ENCODE peak calls at places on chromosomes 13 and 19, in four cellular contexts. T, V, H and R are unnamed samples.

GRCh38 chr13:25174304-25174703 is 2.2 kb upstream of the AMER2 start:
- DNase-seq in V (no peak), H (no peak), T (no peak), R (no peak)

GRCh38 chr13:93709511-93710244 is 483.1 kb downstream of the GPC6 start:
- DNase-seq in T (no peak), V (no peak), H (no peak), R (no peak)

GRCh38 chr19:18023596-18024212 is 15.7 kb downstream of the ARRDC2 start:
- DNase-seq in V (peak), H (no peak), T (peak), R (no peak)

GRCh38 chr19:13189600-13189999 is 39.4 kb downstream of the IER2 start:
- DNase-seq in H (no peak), T (no peak), V (no peak), R (no peak)

GRCh38 chr19:21750586-21751128 is 16.7 kb downstream of the ZNF100 start:
- DNase-seq in V (no peak), T (no peak), H (no peak), R (no peak)

GRCh38 chr13:31965361-31966066 is 66.1 kb upstream of the FRY start:
- DNase-seq in V (no peak), T (no peak), H (no peak), R (no peak)

GRCh38 chr13:100668408-100668807 is 6.2 kb downstream of the TMTC4 start:
- DNase-seq in H (no peak), V (no peak), T (no peak), R (no peak)

GRCh38 chr13:64332048-64332447 is 2898.1 kb downstream of the PCDH9 start:
- DNase-seq in H (no peak), V (no peak), T (no peak), R (no peak)

GRCh38 chr13:31627097-31627496 is 112.2 kb upstream of the RXFP2 start:
- DNase-seq in T (no peak), V (no peak), H (no peak), R (no peak)

GRCh38 chr13:30831515-30831914 is 74.6 kb upstream of the MEDAG start:
- DNase-seq in H (no peak), V (no peak), T (no peak), R (no peak)

GRCh38 chr13:107964356-107964755 is 251.0 kb downstream of the LIG4 start:
- DNase-seq in V (no peak), H (no peak), T (no peak), R (no peak)

GRCh38 chr13:42553098-42554046 is 20.6 kb upstream of the TNFSF11 start:
- DNase-seq in T (no peak), V (no peak), H (peak), R (no peak)

GRCh38 chr13:61500176-61500575 is 84.5 kb upstream of the PCDH20 start:
- DNase-seq in T (no peak), H (no peak), V (no peak), R (no peak)

GRCh38 chr19:29918891-29919290 is 23.1 kb upstream of the URI1 start:
- DNase-seq in H (no peak), V (no peak), T (no peak), R (no peak)

GRCh38 chr13:21965095-21965494 is 294.2 kb downstream of the FGF9 start:
- DNase-seq in H (no peak), T (no peak), V (no peak), R (no peak)

GRCh38 chr19:8050274-8051096 is 2.1 kb upstream of the CCL25 start:
- DNase-seq in V (peak), T (peak), H (peak), R (peak)

GRCh38 chr13:110108348-110109139 is 198.4 kb downstream of the COL4A1 start:
- DNase-seq in T (no peak), H (peak), V (no peak), R (peak)

GRCh38 chr13:101116826-101117225 is 299.5 kb downstream of the NALCN start:
- DNase-seq in T (no peak), H (no peak), V (no peak), R (no peak)

GRCh38 chr19:7326105-7326877 is 22.4 kb upstream of the ARHGEF18 start:
- DNase-seq in V (no peak), H (no peak), T (no peak), R (no peak)

GRCh38 chr19:55544776-55545439 is 435 bp downstream of the SBK3 start:
- DNase-seq in V (no peak), T (no peak), H (no peak), R (no peak)

GRCh38 chr13:77779461-77780272 is 82.2 kb downstream of the SLAIN1 start:
- DNase-seq in V (no peak), T (no peak), H (peak), R (peak)

GRCh38 chr19:39327990-39328705 is 7.5 kb upstream of the LRFN1 start:
- DNase-seq in V (peak), H (peak), T (peak), R (no peak)

GRCh38 chr13:86976521-86977324 is 694.4 kb upstream of the SLITRK5 start:
- DNase-seq in H (no peak), V (no peak), T (no peak), R (no peak)

GRCh38 chr19:19269952-19270694 is 3.0 kb downstream of the TM6SF2 start:
- DNase-seq in T (no peak), V (no peak), H (no peak), R (no peak)

GRCh38 chr13:24500977-24501376 is 11.6 kb downstream of the PARP4 start:
- DNase-seq in H (no peak), V (no peak), T (no peak), R (no peak)

GRCh38 chr19:7391218-7391670 is 42.5 kb downstream of the ARHGEF18 start:
- DNase-seq in T (no peak), H (no peak), V (no peak), R (peak)

GRCh38 chr19:1046836-1047695 is 7.2 kb downstream of the ABCA7 start:
- DNase-seq in V (no peak), H (no peak), T (no peak), R (no peak)

GRCh38 chr13:93915269-93915809 is 564.1 kb downstream of the DCT start:
- DNase-seq in T (no peak), V (no peak), H (no peak), R (no peak)

GRCh38 chr19:48650974-48651681 is 5.1 kb upstream of the CA11 start:
- DNase-seq in T (no peak), H (no peak), V (no peak), R (no peak)

GRCh38 chr13:79723462-79724116 is 242.6 kb downstream of the NDFIP2 start:
- DNase-seq in V (no peak), H (no peak), T (no peak), R (no peak)

GRCh38 chr13:50085063-50085462 is 69.8 kb downstream of the KCNRG start:
- DNase-seq in V (no peak), H (no peak), T (no peak), R (no peak)

GRCh38 chr19:33493401-33494275 is 28.0 kb downstream of the PEPD start:
- DNase-seq in T (no peak), V (no peak), H (no peak), R (no peak)

GRCh38 chr19:51431124-51431523 is 13.7 kb upstream of the SIGLEC10 start:
- DNase-seq in H (no peak), V (no peak), T (no peak), R (no peak)

GRCh38 chr13:34347784-34348573 is 530.0 kb downstream of the RFC3 start:
- DNase-seq in V (no peak), H (peak), T (no peak), R (peak)

GRCh38 chr19:40616941-40617340 is 15.8 kb downstream of the LTBP4 start:
- DNase-seq in V (no peak), T (no peak), H (no peak), R (no peak)
- H3K27ac ChIP-seq in V (no peak), T (no peak), H (no peak), R (no peak)

GRCh38 chr19:45446295-45446694 is 21.5 kb upstream of the FOSB start:
- DNase-seq in T (no peak), H (no peak), V (no peak), R (no peak)
- H3K27ac ChIP-seq in T (no peak), H (peak), V (no peak), R (peak)

GRCh38 chr13:97221046-97221445 is 1.1 kb upstream of the MBNL2 start:
- DNase-seq in H (no peak), V (no peak), T (no peak), R (no peak)
- H3K27ac ChIP-seq in H (peak), V (no peak), T (no peak), R (no peak)

DNA sequence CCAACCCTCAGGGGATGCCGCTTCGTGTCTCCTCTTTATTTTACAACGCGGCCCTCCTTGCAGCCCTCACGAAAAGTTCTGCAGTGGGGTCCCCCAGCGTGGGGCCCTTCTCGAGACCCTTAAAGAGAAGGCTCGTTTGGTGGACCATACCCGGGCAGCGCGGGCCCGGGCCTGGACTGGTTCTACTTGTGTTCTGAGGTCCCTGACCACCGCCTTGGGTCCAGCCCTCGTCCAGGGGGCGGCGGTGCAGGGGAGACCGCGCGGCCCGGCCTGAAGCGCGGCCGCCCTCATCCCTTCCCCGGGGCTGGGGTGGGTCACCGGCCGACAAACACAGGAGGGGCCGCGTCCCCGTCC is 400 bp upstream of the SERP2 start:
- DNase-seq in V (no peak), T (no peak), H (no peak), R (no peak)
- H3K27ac ChIP-seq in V (no peak), T (no peak), H (peak), R (no peak)

GRCh38 chr19:4390862-4391693 is 9.3 kb downstream of the SH3GL1 start:
- DNase-seq in T (no peak), H (peak), V (no peak), R (no peak)

GRCh38 chr19:4396949-4397783 is 3.2 kb downstream of the SH3GL1 start:
- DNase-seq in V (no peak), T (no peak), H (no peak), R (no peak)

GRCh38 chr19:4390017-4390861 is 10.1 kb downstream of the SH3GL1 start:
- DNase-seq in T (no peak), H (no peak), V (no peak), R (no peak)

GRCh38 chr19:4391701-4392543 is 8.4 kb downstream of the SH3GL1 start:
- DNase-seq in V (no peak), T (no peak), H (no peak), R (no peak)

GRCh38 chr19:4393947-4394590 is 6.3 kb downstream of the SH3GL1 start:
- DNase-seq in V (no peak), H (no peak), T (no peak), R (no peak)
- H3K27ac ChIP-seq in V (no peak), H (no peak), T (no peak), R (peak)

DNA sequence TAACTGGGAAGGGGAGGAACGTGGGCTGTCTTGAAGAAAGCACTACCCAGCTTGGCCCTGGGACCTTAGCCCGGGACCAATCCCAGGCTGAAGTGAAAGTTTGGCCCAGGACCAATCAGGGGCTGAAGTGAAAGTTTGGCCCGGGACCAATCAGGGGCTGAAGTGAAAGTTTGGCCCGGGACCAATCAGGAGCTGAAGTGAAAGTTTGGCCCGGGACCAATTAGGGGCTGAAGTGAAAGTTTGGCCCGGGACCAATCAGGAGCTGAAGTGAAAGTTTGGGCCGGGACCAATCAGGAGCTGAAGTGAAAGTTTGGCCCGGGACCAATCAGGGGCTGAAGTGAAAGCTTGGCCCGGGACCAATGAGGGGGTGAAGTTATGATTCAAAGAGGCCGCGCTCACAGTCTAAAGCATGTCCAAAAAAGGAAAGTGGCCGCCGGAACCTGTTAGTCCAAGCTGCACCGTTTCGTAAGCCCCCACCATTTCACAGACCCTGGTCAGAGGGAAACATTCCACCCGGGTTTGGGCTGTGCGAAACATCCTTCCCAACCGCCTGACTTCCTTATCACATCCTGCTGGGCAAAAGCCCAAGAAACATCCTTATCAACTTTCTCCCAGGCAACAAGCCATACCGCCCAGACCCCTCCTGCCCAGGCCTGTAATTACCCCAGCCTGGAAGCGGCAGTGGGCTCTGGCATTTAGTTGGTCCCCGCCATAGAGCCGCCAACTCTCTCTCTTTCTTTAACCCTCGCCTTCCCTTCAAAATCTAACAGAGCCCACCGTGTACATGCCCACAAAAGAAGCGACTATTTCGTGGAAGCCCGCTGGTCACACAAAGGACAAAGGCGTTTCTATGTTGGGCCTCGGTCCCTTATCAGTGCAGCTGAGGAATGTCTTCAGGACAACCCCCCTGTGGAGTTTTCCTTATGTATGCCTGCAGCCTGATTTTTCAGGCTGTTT is 1.1 kb downstream of the ZNF850 start:
- DNase-seq in H (peak), V (no peak), T (no peak), R (peak)
- H3K27ac ChIP-seq in H (peak), V (no peak), T (peak), R (no peak)

GRCh38 chr13:27037171-27037570 is 134.4 kb downstream of the USP12 start:
- DNase-seq in T (no peak), H (no peak), V (no peak), R (no peak)
- H3K27ac ChIP-seq in T (no peak), H (no peak), V (no peak), R (no peak)

GRCh38 chr13:88223958-88224357 is 552.8 kb downstream of the SLITRK5 start:
- DNase-seq in V (no peak), H (no peak), T (no peak), R (no peak)
- H3K27ac ChIP-seq in V (no peak), H (no peak), T (no peak), R (no peak)

GRCh38 chr19:47505506-47505905 is 9.4 kb downstream of the NAPA start:
- DNase-seq in H (no peak), T (peak), V (no peak), R (no peak)
- H3K27ac ChIP-seq in H (peak), T (no peak), V (no peak), R (no peak)

GRCh38 chr19:2325261-2326046 is 2.9 kb downstream of the LSM7 start:
- DNase-seq in H (no peak), T (no peak), V (no peak), R (no peak)
- H3K27ac ChIP-seq in H (no peak), T (no peak), V (no peak), R (no peak)